ENCODE peak calls at places on chromosomes 3 and 15, in five cellular contexts. G is heart left ventricle, Z is A549, M is AG09309, I is ascending aorta. P is an unnamed sample.

GRCh38 chr15:52559022-52559421 is 9.8 kb downstream of the ARPP19 start:
- DNase-seq in I (no peak), G (no peak), M (no peak), Z (no peak), P (no peak)

GRCh38 chr3:103705641-103706040 is 1270.8 kb downstream of the ZPLD1 start:
- DNase-seq in Z (no peak), G (no peak), M (no peak), I (no peak), P (no peak)

GRCh38 chr15:44545934-44546802 is 9.2 kb downstream of the EIF3J start:
- DNase-seq in M (no peak), I (no peak), Z (no peak), G (no peak), P (no peak)

GRCh38 chr3:9033867-9034266 is 70.6 kb upstream of the RAD18 start:
- DNase-seq in Z (no peak), M (no peak), G (no peak), I (no peak), P (no peak)

GRCh38 chr3:67362686-67363085 is 291.7 kb downstream of the SUCLG2 start:
- DNase-seq in G (no peak), M (no peak), Z (no peak), I (no peak), P (no peak)

GRCh38 chr15:97566957-97567356 is 393.5 kb upstream of the ARRDC4 start:
- DNase-seq in G (no peak), I (no peak), Z (no peak), M (no peak), P (no peak)

GRCh38 chr3:24018784-24019570 is 73.9 kb downstream of the NR1D2 start:
- DNase-seq in M (no peak), G (no peak), Z (no peak), I (no peak), P (no peak)

GRCh38 chr3:65377637-65378036 is 661.1 kb downstream of the MAGI1 start:
- DNase-seq in I (no peak), M (no peak), Z (no peak), G (no peak), P (no peak)

GRCh38 chr3:111831840-111832239 is 27.2 kb upstream of the PHLDB2 start:
- DNase-seq in Z (no peak), G (no peak), I (no peak), M (no peak), P (no peak)

GRCh38 chr15:66403323-66403722 is 16.6 kb downstream of the MAP2K1 start:
- DNase-seq in Z (no peak), I (no peak), G (no peak), M (no peak), P (no peak)

GRCh38 chr15:58498821-58499580 is 67.2 kb downstream of the LIPC start:
- DNase-seq in G (no peak), M (peak), Z (no peak), I (no peak), P (no peak)

GRCh38 chr3:106842151-106842550 is 535.1 kb upstream of the CCDC54 start:
- DNase-seq in G (no peak), Z (no peak), I (no peak), M (no peak), P (no peak)

GRCh38 chr3:133038731-133039398 is 674 bp downstream of the TMEM108 start:
- DNase-seq in I (no peak), M (no peak), G (peak), Z (no peak), P (no peak)

GRCh38 chr15:41340189-41340695 is 7.6 kb downstream of the NUSAP1 start:
- DNase-seq in Z (no peak), I (no peak), G (no peak), M (no peak), P (no peak)

GRCh38 chr3:190017575-190018288 is 103.0 kb downstream of the P3H2 start:
- DNase-seq in I (no peak), G (no peak), Z (no peak), M (peak), P (no peak)

GRCh38 chr3:124966557-124967480 is 32.3 kb upstream of the MUC13 start:
- DNase-seq in I (no peak), G (no peak), Z (no peak), M (no peak), P (no peak)

GRCh38 chr15:77671274-77672056 is 38.8 kb upstream of the LINGO1 start:
- DNase-seq in G (no peak), I (no peak), M (no peak), Z (no peak), P (no peak)

GRCh38 chr3:278300-279064 is 81.9 kb downstream of the CHL1 start:
- DNase-seq in Z (no peak), G (no peak), I (no peak), M (no peak), P (no peak)

GRCh38 chr3:175153595-175153994 is 294.5 kb downstream of the NAALADL2 start:
- DNase-seq in Z (no peak), M (no peak), G (no peak), I (no peak), P (no peak)

GRCh38 chr15:66706840-66707239 is 4.8 kb downstream of the SMAD6 start:
- DNase-seq in G (no peak), M (no peak), I (no peak), Z (no peak), P (no peak)

GRCh38 chr3:154778057-154778456 is 302.1 kb upstream of the MME start:
- DNase-seq in M (no peak), I (no peak), Z (no peak), G (no peak), P (no peak)

GRCh38 chr3:195662-196061 is 901 bp upstream of the CHL1 start:
- DNase-seq in G (no peak), I (no peak), Z (no peak), M (no peak), P (no peak)

GRCh38 chr15:73325191-73325980 is 43.4 kb downstream of the HCN4 start:
- DNase-seq in I (no peak), Z (no peak), G (no peak), M (no peak), P (no peak)
- TF ChIP-seq CTCF in I (no peak), Z (no peak), G (no peak), M (peak), P (no peak)

DNA sequence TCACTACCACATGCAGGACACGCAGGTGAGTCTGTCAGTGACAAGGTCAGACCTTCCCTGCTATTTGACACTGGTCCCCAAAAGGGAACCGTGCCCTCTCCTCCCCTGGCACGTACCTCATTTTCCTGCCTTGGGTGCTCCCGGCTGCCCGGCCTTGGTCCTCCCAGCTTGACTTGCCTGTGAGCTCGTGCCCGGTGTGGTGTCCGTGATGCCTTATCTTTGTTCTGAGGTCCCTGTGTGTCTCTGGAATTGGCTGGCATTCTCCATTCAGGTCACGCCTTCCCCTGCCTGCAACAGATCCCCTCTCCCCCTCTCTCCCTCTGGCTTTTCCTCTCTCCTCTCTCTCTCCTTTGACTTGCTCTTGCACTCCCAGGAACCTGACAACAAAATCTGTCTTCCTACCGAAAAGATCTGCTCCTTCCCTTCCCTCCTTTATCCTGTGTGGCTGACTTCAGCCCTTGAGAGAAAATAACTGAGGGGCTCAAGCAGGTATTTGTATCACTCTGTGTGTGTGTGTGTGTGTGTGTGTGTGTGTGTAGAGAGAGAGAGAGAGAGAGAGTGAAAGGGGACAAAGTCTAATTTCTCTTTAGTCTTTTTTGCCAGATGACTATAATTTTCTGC is at the start of gene MASP1:
- DNase-seq in G (no peak), I (no peak), M (no peak), Z (no peak), P (no peak)
- H3K4me3 ChIP-seq in G (peak), I (peak), M (peak), Z (no peak), P (peak)

GRCh38 chr3:142963266-142964149 is at the start of gene PAQR9:
- DNase-seq in G (peak), I (no peak), Z (peak), M (no peak), P (no peak)
- TF ChIP-seq CTCF in G (no peak), I (no peak), Z (peak), M (no peak), P (no peak)

GRCh38 chr15:39564972-39565665 is 15.8 kb upstream of the THBS1 start:
- DNase-seq in Z (no peak), I (no peak), G (no peak), M (no peak), P (no peak)
- H3K4me3 ChIP-seq in Z (no peak), I (no peak), G (no peak), M (no peak), P (no peak)

DNA sequence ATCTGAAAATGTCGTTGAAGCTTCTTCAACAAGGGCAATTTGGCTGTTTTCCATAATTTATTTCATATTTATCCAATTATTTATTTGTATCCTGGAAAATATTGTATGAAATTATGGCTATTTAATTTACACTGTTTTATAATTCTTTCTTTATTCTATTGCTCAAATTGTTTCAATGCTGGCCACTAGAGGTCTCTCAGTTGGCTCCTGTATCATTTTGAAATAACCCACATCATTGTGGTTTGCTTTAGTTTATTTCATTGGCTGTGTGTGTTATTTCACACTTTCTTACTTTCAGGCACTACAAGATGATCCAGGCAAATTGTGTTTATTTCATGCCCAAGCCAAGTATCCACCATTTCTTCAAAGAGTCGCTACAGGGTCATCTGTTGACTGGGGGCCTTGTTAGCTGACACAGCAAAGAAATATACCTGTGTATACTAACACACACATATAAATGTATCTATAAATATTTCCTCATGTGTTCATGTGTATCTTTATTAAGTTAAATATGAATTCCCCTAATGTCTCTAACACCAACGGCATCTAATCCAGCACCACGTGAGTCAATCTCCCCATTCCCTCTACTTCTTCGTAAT is 86.2 kb downstream of the NPAP1 start:
- DNase-seq in Z (no peak), M (no peak), I (no peak), G (no peak), P (no peak)
- TF ChIP-seq CTCF in Z (no peak), M (peak), I (peak), G (no peak), P (no peak)

DNA sequence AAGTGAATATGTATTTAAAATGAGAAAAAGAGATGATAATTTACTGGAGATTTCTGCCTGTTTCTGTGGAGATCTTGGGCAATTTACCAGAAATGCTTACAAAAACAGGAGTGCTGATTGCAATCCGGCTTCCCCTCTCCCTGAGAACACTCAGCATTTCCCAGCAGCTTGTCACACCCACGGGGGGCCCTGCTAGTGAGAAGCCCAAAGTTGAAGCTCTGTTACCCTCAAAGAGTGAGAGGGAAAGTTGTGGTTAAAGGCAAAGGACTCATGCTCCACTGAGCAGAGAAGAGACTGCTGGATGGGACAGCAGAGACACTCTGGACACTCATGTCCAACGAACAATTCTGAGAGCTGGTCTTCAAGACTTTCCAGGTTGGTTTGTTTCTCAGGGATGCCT is 2.9 kb downstream of the MCTP2 start:
- DNase-seq in G (no peak), Z (no peak), M (no peak), I (no peak), P (no peak)
- H3K4me3 ChIP-seq in G (no peak), Z (no peak), M (no peak), I (no peak), P (no peak)

DNA sequence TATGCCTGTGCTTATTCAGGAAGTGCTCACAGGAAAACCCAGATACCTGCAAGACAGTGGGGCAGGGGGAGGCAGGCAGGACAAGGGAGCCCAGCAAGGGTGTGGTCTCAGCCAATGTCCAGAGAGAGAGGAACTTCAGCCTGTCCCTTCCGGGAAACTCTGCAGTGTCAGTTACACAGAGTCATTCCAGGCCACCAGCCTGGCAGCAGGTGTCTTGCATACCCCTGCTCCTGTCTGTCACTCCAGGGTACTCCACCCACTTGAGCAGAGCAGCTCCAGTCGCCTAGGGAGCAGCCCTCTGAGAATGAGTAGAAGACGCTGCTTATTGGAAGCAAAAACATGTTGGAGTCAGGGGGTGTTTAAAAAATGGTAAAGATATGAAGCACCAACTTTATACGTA is 431.2 kb upstream of the RGMA start:
- DNase-seq in M (no peak), G (no peak), Z (no peak), I (no peak), P (no peak)
- TF ChIP-seq CTCF in M (no peak), G (no peak), Z (no peak), I (no peak), P (no peak)

GRCh38 chr3:173548261-173548660 is 150.7 kb downstream of the NLGN1 start:
- DNase-seq in Z (no peak), M (no peak), I (no peak), G (no peak), P (no peak)
- H3K4me3 ChIP-seq in Z (no peak), M (no peak), I (no peak), G (no peak), P (no peak)

DNA sequence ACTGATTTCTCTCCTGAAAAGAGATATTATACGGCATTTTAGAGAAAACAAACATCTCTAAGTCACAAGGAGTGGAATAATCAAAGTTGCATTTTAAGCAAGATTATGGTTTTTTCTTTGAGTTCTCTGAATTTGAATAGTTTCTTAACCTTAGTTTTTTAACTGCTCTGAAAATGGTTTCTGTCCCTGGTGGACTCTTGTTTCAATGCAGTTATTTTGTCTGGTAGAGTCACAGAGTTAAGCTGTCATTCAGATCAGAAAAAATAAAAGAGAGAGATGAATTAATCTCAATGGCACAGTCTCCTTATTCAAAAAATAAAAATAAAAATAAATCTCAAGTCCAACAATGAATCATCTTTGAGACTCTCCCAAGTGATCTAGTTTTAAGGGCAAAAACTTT is 19.0 kb downstream of the AGTR1 start:
- DNase-seq in I (no peak), G (no peak), M (no peak), Z (no peak), P (no peak)
- TF ChIP-seq CTCF in I (no peak), G (no peak), M (no peak), Z (no peak), P (no peak)

P was measured in esophagus squamous epithelium.